ENCODE peak calls at places on chromosome 19, in four cellular contexts. M is IMR-90, D is mesendoderm, B is H9. X is an unnamed sample.

GRCh38 chr19:46718934-46719551 is 2.1 kb upstream of the PRKD2 start:
- DNase-seq in D (no peak), M (no peak), B (no peak), X (no peak)

GRCh38 chr19:10271543-10272086 is 695 bp downstream of the ICAM1 start:
- DNase-seq in M (peak), B (no peak), D (no peak), X (no peak)

GRCh38 chr19:58406818-58407657 is 1.4 kb upstream of the ZNF584 start:
- DNase-seq in M (no peak), D (peak), B (peak), X (no peak)

GRCh38 chr19:17385878-17386611 is 8.0 kb downstream of the CCDC194 start:
- DNase-seq in D (peak), B (peak), M (peak), X (peak)

GRCh38 chr19:33407140-33407551 is 33.6 kb downstream of the CEBPG start:
- DNase-seq in B (no peak), M (no peak), D (no peak), X (no peak)

GRCh38 chr19:55460670-55461258 is 678 bp downstream of the ISOC2 start:
- DNase-seq in M (peak), B (peak), D (peak), X (no peak)

GRCh38 chr19:50489461-50490011 is 12.9 kb upstream of the GARIN5A start:
- DNase-seq in B (peak), M (no peak), D (peak), X (peak)

GRCh38 chr19:48468806-48469055 is 438 bp upstream of the CYTH2 start:
- DNase-seq in B (no peak), M (no peak), D (no peak), X (no peak)

GRCh38 chr19:42092350-42092749 is 16.4 kb downstream of the ZNF574 start:
- DNase-seq in D (peak), B (peak), M (no peak), X (peak)

GRCh38 chr19:29375429-29376093 is 150.2 kb upstream of the VSTM2B start:
- DNase-seq in D (no peak), B (peak), M (no peak), X (peak)

GRCh38 chr19:8612807-8613171 is 2.3 kb upstream of the ADAMTS10 start:
- DNase-seq in B (no peak), D (no peak), M (no peak), X (no peak)

GRCh38 chr19:12655546-12655945 is 11.0 kb downstream of the MAN2B1 start:
- DNase-seq in B (no peak), D (no peak), M (no peak), X (no peak)
- H4K5ac ChIP-seq in B (no peak), D (no peak), M (no peak), X (no peak)

DNA sequence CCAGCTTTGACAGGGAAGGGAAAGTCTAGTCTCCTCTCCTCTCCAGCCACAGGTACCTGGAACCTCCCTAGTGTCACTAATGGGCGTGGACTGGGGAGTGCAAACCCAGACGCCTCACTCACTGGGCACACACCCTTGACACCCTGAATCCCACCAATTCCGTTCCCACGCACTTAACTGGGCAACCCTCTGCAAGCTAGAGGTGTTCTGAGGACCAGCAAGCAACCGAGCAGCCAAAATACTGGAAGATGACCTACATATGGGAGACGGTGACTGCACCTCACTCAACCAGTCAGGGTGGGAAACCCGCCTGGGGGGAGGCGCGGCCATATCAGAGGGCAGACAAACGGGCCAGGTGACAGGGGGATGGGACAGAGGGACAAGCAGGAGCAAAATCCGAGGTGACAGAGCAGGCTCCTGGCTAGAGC is 991 bp downstream of the ABHD17A start:
- DNase-seq in B (no peak), M (no peak), D (no peak), X (no peak)
- H4K5ac ChIP-seq in B (no peak), M (no peak), D (no peak), X (no peak)

GRCh38 chr19:4391701-4392543 is 8.4 kb downstream of the SH3GL1 start:
- DNase-seq in M (peak), D (no peak), B (no peak), X (no peak)
- H4K5ac ChIP-seq in M (peak), D (no peak), B (no peak), X (no peak)

GRCh38 chr19:18699403-18700054 is 16.0 kb downstream of the CRTC1 start:
- DNase-seq in B (no peak), D (no peak), M (no peak), X (no peak)

GRCh38 chr19:18701250-18701608 is 17.7 kb downstream of the CRTC1 start:
- DNase-seq in B (no peak), D (no peak), M (no peak), X (no peak)

GRCh38 chr19:18697680-18698079 is 14.2 kb downstream of the CRTC1 start:
- DNase-seq in D (no peak), M (no peak), B (no peak), X (no peak)

GRCh38 chr19:18698321-18699167 is 15.1 kb downstream of the CRTC1 start:
- DNase-seq in M (no peak), B (no peak), D (no peak), X (no peak)

GRCh38 chr19:18700501-18701249 is 17.2 kb downstream of the CRTC1 start:
- DNase-seq in D (peak), B (peak), M (peak), X (no peak)
- H4K5ac ChIP-seq in D (no peak), B (no peak), M (no peak), X (no peak)

X was measured in H1.